ENCODE peak calls at places on chromosome 20, in four cellular contexts. R is AG20443, D is psoas muscle, J is neural crest cell. U is an unnamed sample.

GRCh38 chr20:18983796-18984195 is 170.2 kb downstream of the SCP2D1 start:
- DNase-seq in D (no peak), J (no peak), R (no peak), U (no peak)

GRCh38 chr20:51560550-51561307 is 18.2 kb upstream of the NFATC2 start:
- DNase-seq in D (no peak), R (no peak), J (no peak), U (no peak)

GRCh38 chr20:35661013-35661412 is 3.7 kb downstream of the CPNE1 start:
- DNase-seq in D (no peak), J (no peak), R (no peak), U (no peak)

GRCh38 chr20:62344782-62345181 is 22.3 kb downstream of the LAMA5 start:
- DNase-seq in R (no peak), D (no peak), J (no peak), U (no peak)

GRCh38 chr20:13363473-13363872 is 142.4 kb downstream of the ISM1 start:
- DNase-seq in J (no peak), R (no peak), D (no peak), U (no peak)

GRCh38 chr20:57440678-57441509 is 49.7 kb downstream of the RBM38 start:
- DNase-seq in D (peak), J (no peak), R (peak), U (no peak)

GRCh38 chr20:48124181-48124782 is 339.0 kb upstream of the SULF2 start:
- DNase-seq in R (no peak), D (no peak), J (no peak), U (no peak)

GRCh38 chr20:64130876-64131275 is 23.5 kb upstream of the NPBWR2 start:
- DNase-seq in J (no peak), R (no peak), D (no peak), U (peak)

GRCh38 chr20:48771542-48771941 is 56.3 kb downstream of the PREX1 start:
- DNase-seq in D (no peak), J (no peak), R (peak), U (no peak)

GRCh38 chr20:52481443-52481842 is 289.9 kb upstream of the ZFP64 start:
- DNase-seq in R (no peak), J (no peak), D (no peak), U (no peak)

GRCh38 chr20:38032585-38033329 is 499 bp downstream of the TTI1 start:
- DNase-seq in D (peak), R (no peak), J (no peak), U (no peak)

GRCh38 chr20:58692579-58693225 is at the start of gene NPEPL1:
- DNase-seq in J (peak), D (peak), R (peak), U (no peak)

GRCh38 chr20:57547250-57547649 is 13.7 kb upstream of the PCK1 start:
- DNase-seq in J (no peak), D (no peak), R (no peak), U (no peak)

GRCh38 chr20:38157635-38158495 is 7.2 kb downstream of the TGM2 start:
- DNase-seq in R (no peak), D (no peak), J (no peak), U (no peak)

GRCh38 chr20:32231847-32232246 is 24.2 kb downstream of the POFUT1 start:
- DNase-seq in J (no peak), R (no peak), D (no peak), U (peak)

GRCh38 chr20:59455392-59456341 is 148.7 kb upstream of the PHACTR3 start:
- DNase-seq in R (peak), D (peak), J (peak), U (no peak)

GRCh38 chr20:55057779-55058415 is 582.5 kb downstream of the DOK5 start:
- DNase-seq in R (no peak), D (no peak), J (no peak), U (no peak)

GRCh38 chr20:57659131-57659788 is 39.0 kb upstream of the ZBP1 start:
- DNase-seq in R (no peak), J (no peak), D (no peak), U (peak)

GRCh38 chr20:2814076-2814475 is 711 bp upstream of the C20orf141 start:
- DNase-seq in J (no peak), R (no peak), D (no peak), U (no peak)

GRCh38 chr20:44401052-44401769 is 45.7 kb downstream of the HNF4A start:
- DNase-seq in J (no peak), D (no peak), R (no peak), U (no peak)

GRCh38 chr20:52160049-52160448 is 31.5 kb downstream of the ZFP64 start:
- DNase-seq in D (no peak), J (no peak), R (no peak), U (no peak)

GRCh38 chr20:11585752-11586352 is 331.8 kb upstream of the BTBD3 start:
- DNase-seq in D (no peak), J (no peak), R (no peak), U (no peak)

GRCh38 chr20:19864130-19864529 is 106.1 kb downstream of the RIN2 start:
- DNase-seq in D (no peak), R (peak), J (no peak), U (no peak)

GRCh38 chr20:32906200-32906599 is 47.5 kb downstream of the EFCAB8 start:
- DNase-seq in J (no peak), D (peak), R (no peak), U (no peak)

GRCh38 chr20:17137692-17138091 is 89.1 kb upstream of the PCSK2 start:
- DNase-seq in D (no peak), J (no peak), R (no peak), U (no peak)

GRCh38 chr20:18005170-18005989 is 36.6 kb downstream of the MGME1 start:
- DNase-seq in D (no peak), R (no peak), J (no peak), U (no peak)

GRCh38 chr20:64169089-64169560 is 4.9 kb downstream of the MYT1 start:
- DNase-seq in R (no peak), D (no peak), J (no peak), U (no peak)

GRCh38 chr20:38203337-38204003 is 38.4 kb upstream of the TGM2 start:
- DNase-seq in R (peak), D (no peak), J (no peak), U (peak)

GRCh38 chr20:36543187-36544133 is 2.1 kb downstream of the MYL9 start:
- DNase-seq in J (no peak), D (peak), R (peak), U (peak)

GRCh38 chr20:58593880-58594473 is 57.1 kb upstream of the STX16 start:
- DNase-seq in D (peak), J (no peak), R (no peak), U (no peak)

GRCh38 chr20:32124916-32125454 is 15.5 kb downstream of the TM9SF4 start:
- DNase-seq in R (no peak), J (no peak), D (no peak), U (no peak)

GRCh38 chr20:39913274-39913673 is 775.8 kb downstream of the MAFB start:
- DNase-seq in J (no peak), R (no peak), D (no peak), U (no peak)

GRCh38 chr20:50292324-50293243 is 102.0 kb downstream of the CEBPB start:
- DNase-seq in D (peak), J (no peak), R (peak), U (peak)

GRCh38 chr20:4297141-4297826 is 281.9 kb upstream of the RNF24 start:
- DNase-seq in D (no peak), R (peak), J (no peak), U (no peak)

GRCh38 chr20:49685161-49685601 is 28.5 kb downstream of the B4GALT5 start:
- DNase-seq in D (no peak), R (peak), J (no peak), U (no peak)

GRCh38 chr20:45377191-45377775 is 842 bp downstream of the TP53TG5 start:
- DNase-seq in R (no peak), J (no peak), D (no peak), U (no peak)

GRCh38 chr20:9590189-9590588 is 75.8 kb downstream of the LAMP5 start:
- DNase-seq in D (no peak), J (no peak), R (no peak), U (no peak)

GRCh38 chr20:33158637-33159385 is 9.1 kb upstream of the BPIFA2 start:
- DNase-seq in R (no peak), J (no peak), D (no peak), U (no peak)

GRCh38 chr20:58514321-58515239 is 619 bp downstream of the APCDD1L start:
- DNase-seq in R (peak), J (no peak), D (no peak), U (no peak)

GRCh38 chr20:54234991-54235390 is 27.1 kb downstream of the PFDN4 start:
- DNase-seq in D (no peak), R (no peak), J (no peak), U (no peak)